ENCODE peak calls at places on chromosomes 3 and 15, in eight cellular contexts. K is EL; B is ELR; S is brain microvascular endothelial cell; U is SK-N-DZ; G is frontal cortex; T is stimulated activated CD4-positive, alpha-beta T cell treated with anti-CD3 and anti-CD28 coated beads, Interleukin-2, amount 100 ng/mL, for 24 hours; O is fibroblast of mammary gland. H is an unnamed sample.

GRCh38 chr3:149801200-149801599 is 8.8 kb upstream of the ANKUB1 start:
- DNase-seq in K (no peak), T (no peak), S (no peak), U (no peak), G (no peak), B (no peak), O (no peak), H (no peak)

GRCh38 chr3:115227046-115227445 is 80.0 kb upstream of the ZBTB20 start:
- DNase-seq in U (no peak), S (no peak), T (no peak), B (no peak), O (peak; percentile 30), G (no peak), K (peak; percentile 45), H (no peak)

GRCh38 chr15:73700041-73700842 is 16.1 kb downstream of the CD276 start:
- DNase-seq in G (peak; percentile 71), T (peak; percentile 80), O (peak; percentile 77), B (peak; percentile 80), S (peak; percentile 65), K (peak; percentile 75), U (peak; percentile 79), H (peak; percentile 55)

GRCh38 chr3:120102674-120103073 is 8.4 kb upstream of the GSK3B start:
- DNase-seq in O (no peak), K (no peak), B (no peak), T (no peak), U (no peak), S (no peak), G (no peak), H (no peak)

GRCh38 chr3:37823189-37823588 is 38.5 kb upstream of the CTDSPL start:
- DNase-seq in G (no peak), O (no peak), T (no peak), S (no peak), K (no peak), U (no peak), B (no peak), H (no peak)

GRCh38 chr3:193826126-193826795 is 233.3 kb downstream of the OPA1 start:
- DNase-seq in B (peak; percentile 56), G (no peak), O (peak; percentile 80), K (peak; percentile 39), S (peak; percentile 31), U (no peak), T (no peak), H (no peak)

GRCh38 chr3:14461748-14462324 is 59.4 kb downstream of the SLC6A6 start:
- DNase-seq in O (peak; percentile 69), U (peak; percentile 17), K (peak; percentile 67), G (peak; percentile 69), S (peak; percentile 65), B (peak; percentile 77), T (peak; percentile 38), H (no peak)

GRCh38 chr3:78791745-78792144 is 976.1 kb downstream of the ROBO1 start:
- DNase-seq in K (no peak), T (no peak), O (no peak), S (no peak), U (no peak), B (no peak), G (no peak), H (no peak)

GRCh38 chr15:74121858-74122257 is 8.5 kb upstream of the ISLR2 start:
- DNase-seq in B (no peak), O (no peak), G (no peak), T (no peak), U (no peak), S (no peak), K (no peak), H (no peak)

GRCh38 chr3:55488398-55489055 is 1.4 kb upstream of the WNT5A start:
- DNase-seq in B (peak; percentile 88), T (no peak), S (peak; percentile 49), K (peak; percentile 90), U (no peak), O (peak; percentile 78), G (peak; percentile 69), H (no peak)

GRCh38 chr15:63587527-63587926 is 9.7 kb upstream of the FBXL22 start:
- DNase-seq in O (peak; percentile 70), T (no peak), G (no peak), U (no peak), K (peak; percentile 61), S (no peak), B (peak; percentile 73), H (no peak)

GRCh38 chr3:133897547-133897946 is 1.9 kb upstream of the RAB6B start:
- DNase-seq in B (no peak), K (no peak), O (no peak), S (no peak), U (no peak), T (no peak), G (no peak), H (no peak)

GRCh38 chr3:141877911-141878310 is 1.5 kb downstream of the ATP1B3 start:
- DNase-seq in T (no peak), B (peak; percentile 60), O (peak; percentile 57), G (no peak), S (no peak), U (peak; percentile 27), K (peak; percentile 49), H (no peak)

GRCh38 chr15:61053401-61053800 is 175.7 kb downstream of the RORA start:
- DNase-seq in B (no peak), K (no peak), G (no peak), S (no peak), U (no peak), O (no peak), T (no peak), H (no peak)

GRCh38 chr15:31306426-31307269 is 20.0 kb upstream of the KLF13 start:
- DNase-seq in K (no peak), B (no peak), U (no peak), T (no peak), G (peak; percentile 82), S (no peak), O (no peak), H (no peak)

GRCh38 chr15:100284191-100284590 is 57.6 kb downstream of the ADAMTS17 start:
- DNase-seq in K (no peak), G (no peak), B (no peak), T (no peak), O (no peak), S (no peak), U (no peak), H (no peak)

GRCh38 chr3:53156368-53156834 is 4.6 kb upstream of the PRKCD start:
- DNase-seq in K (no peak), O (peak; percentile 13), U (no peak), S (no peak), B (no peak), G (peak; percentile 32), T (no peak), H (no peak)

GRCh38 chr15:66253643-66254363 is at the start of gene MEGF11:
- DNase-seq in S (no peak), K (peak; percentile 33), T (no peak), B (peak; percentile 32), O (peak; percentile 28), G (peak; percentile 77), U (no peak), H (no peak)

GRCh38 chr15:39273805-39274411 is 307.0 kb upstream of the THBS1 start:
- DNase-seq in S (no peak), T (no peak), K (peak; percentile 45), B (no peak), G (no peak), U (no peak), O (no peak), H (no peak)

GRCh38 chr3:197878427-197878826 is 71.6 kb upstream of the RPL35A start:
- DNase-seq in U (no peak), S (no peak), T (peak; percentile 52), G (peak; percentile 24), O (peak; percentile 29), K (no peak), B (no peak), H (no peak)

GRCh38 chr3:194138732-194139084 is 2.8 kb downstream of the HES1 start:
- DNase-seq in T (no peak), B (peak; percentile 40), O (no peak), S (no peak), G (no peak), K (no peak), U (no peak), H (no peak)

GRCh38 chr3:72183489-72183888 is 398.5 kb upstream of the PROK2 start:
- DNase-seq in B (no peak), S (no peak), G (no peak), U (no peak), T (no peak), O (no peak), K (no peak), H (no peak)

GRCh38 chr3:3927965-3928364 is 128.7 kb downstream of the LRRN1 start:
- DNase-seq in G (no peak), T (no peak), S (no peak), O (no peak), K (no peak), B (no peak), U (no peak), H (no peak)

GRCh38 chr3:23159929-23160328 is 43.2 kb upstream of the UBE2E2 start:
- DNase-seq in S (peak; percentile 41), T (no peak), U (no peak), B (peak; percentile 88), G (no peak), K (peak; percentile 87), O (peak; percentile 93), H (no peak)

GRCh38 chr15:78257681-78258080 is 6.7 kb upstream of the DNAJA4 start:
- DNase-seq in T (no peak), S (no peak), G (no peak), O (no peak), K (no peak), B (no peak), U (no peak), H (no peak)

GRCh38 chr3:115301364-115301860 is 154.3 kb upstream of the ZBTB20 start:
- DNase-seq in K (no peak), T (no peak), S (peak; percentile 22), U (no peak), O (no peak), G (no peak), B (no peak), H (no peak)

GRCh38 chr15:40838756-40839155 is 5.1 kb upstream of the SPINT1 start:
- DNase-seq in B (no peak), U (no peak), G (no peak), O (no peak), T (no peak), S (no peak), K (no peak), H (no peak)

GRCh38 chr3:69137006-69137405 is 14.6 kb upstream of the LMOD3 start:
- DNase-seq in K (no peak), T (no peak), O (no peak), S (no peak), G (no peak), U (no peak), B (no peak), H (no peak)

GRCh38 chr3:127970966-127971592 is 56.0 kb downstream of the KBTBD12 start:
- DNase-seq in G (peak; percentile 34), T (no peak), S (peak; percentile 31), B (peak; percentile 68), O (peak; percentile 62), K (peak; percentile 54), U (peak; percentile 48), H (no peak)

GRCh38 chr3:139087621-139088020 is 42.9 kb upstream of the PRR23C start:
- DNase-seq in U (no peak), S (no peak), O (no peak), G (no peak), T (no peak), K (no peak), B (no peak), H (no peak)

GRCh38 chr3:11159421-11159904 is 5.2 kb downstream of the HRH1 start:
- DNase-seq in O (peak; percentile 97), K (peak; percentile 79), T (no peak), U (no peak), G (no peak), S (peak; percentile 40), B (peak; percentile 87), H (no peak)

GRCh38 chr15:63833246-63833696 is 477 bp downstream of the HERC1 start:
- DNase-seq in G (peak; percentile 33), K (peak; percentile 47), B (peak; percentile 58), T (peak; percentile 42), S (no peak), O (peak; percentile 17), U (peak; percentile 25), H (peak; percentile 35)

GRCh38 chr15:83123529-83123928 is 16.1 kb downstream of the TM6SF1 start:
- DNase-seq in B (no peak), T (no peak), K (no peak), G (no peak), S (no peak), U (no peak), O (no peak), H (no peak)

GRCh38 chr3:53780171-53780570 is 66.0 kb downstream of the CHDH start:
- DNase-seq in O (peak; percentile 28), G (no peak), T (no peak), K (no peak), U (no peak), S (no peak), B (no peak), H (no peak)

H was measured in D721Med.